ENCODE peak calls at places on chromosomes 3 and 15, in six cellular contexts. X is fibroblast of lung, N is MM.1S, I is HCT116, M is brain microvascular endothelial cell, U is cardiac muscle cell. S is an unnamed sample. For H3K27me3 and H3K36me3, the result is how much of the 10 kb centered on the place peaks cover.

GRCh38 chr3:172859035-172859434 is 108.5 kb downstream of the ECT2 start:
- DNase-seq in X (no peak), N (no peak), I (no peak), M (peak), U (no peak), S (no peak)

GRCh38 chr3:185677146-185677829 is 91.2 kb downstream of the SENP2 start:
- DNase-seq in X (peak), N (peak), I (peak), M (peak), U (peak), S (no peak)

GRCh38 chr15:82641129-82641798 is 5.9 kb downstream of the CPEB1 start:
- DNase-seq in X (no peak), N (no peak), I (no peak), M (no peak), U (no peak), S (no peak)

GRCh38 chr15:83475551-83475950 is 28.4 kb downstream of the SH3GL3 start:
- DNase-seq in X (peak), N (no peak), I (no peak), M (peak), U (peak), S (no peak)

GRCh38 chr3:62133015-62133414 is 240.3 kb downstream of the FEZF2 start:
- DNase-seq in X (no peak), N (no peak), I (no peak), M (no peak), U (no peak), S (no peak)

GRCh38 chr15:58292761-58293175 is 139.0 kb upstream of the LIPC start:
- DNase-seq in X (no peak), N (peak), I (no peak), M (peak), U (no peak), S (no peak)

GRCh38 chr15:59654043-59654442 is 3.3 kb downstream of the GTF2A2 start:
- DNase-seq in X (no peak), N (no peak), I (no peak), M (no peak), U (no peak), S (no peak)

GRCh38 chr15:58864602-58865419 is 68.7 kb downstream of the SLTM start:
- DNase-seq in X (peak), N (no peak), I (no peak), M (no peak), U (peak), S (no peak)

GRCh38 chr3:185549111-185549510 is 3.3 kb downstream of the LIPH start:
- DNase-seq in X (peak), N (no peak), I (peak), M (peak), U (no peak), S (peak)

GRCh38 chr15:69951511-69952209 is 146.1 kb downstream of the TLE3 start:
- DNase-seq in X (peak), N (no peak), I (no peak), M (no peak), U (no peak), S (peak)

GRCh38 chr3:103862415-103862814 is 1427.6 kb downstream of the ZPLD1 start:
- DNase-seq in X (no peak), N (no peak), I (no peak), M (no peak), U (no peak), S (no peak)

GRCh38 chr3:102179321-102180290 is 255.2 kb upstream of the ZPLD1 start:
- DNase-seq in X (peak), N (no peak), I (no peak), M (peak), U (no peak), S (no peak)
- H3K4me3 ChIP-seq in X (no peak), N (no peak), I (no peak), M (no peak), U (no peak), S (no peak)

DNA sequence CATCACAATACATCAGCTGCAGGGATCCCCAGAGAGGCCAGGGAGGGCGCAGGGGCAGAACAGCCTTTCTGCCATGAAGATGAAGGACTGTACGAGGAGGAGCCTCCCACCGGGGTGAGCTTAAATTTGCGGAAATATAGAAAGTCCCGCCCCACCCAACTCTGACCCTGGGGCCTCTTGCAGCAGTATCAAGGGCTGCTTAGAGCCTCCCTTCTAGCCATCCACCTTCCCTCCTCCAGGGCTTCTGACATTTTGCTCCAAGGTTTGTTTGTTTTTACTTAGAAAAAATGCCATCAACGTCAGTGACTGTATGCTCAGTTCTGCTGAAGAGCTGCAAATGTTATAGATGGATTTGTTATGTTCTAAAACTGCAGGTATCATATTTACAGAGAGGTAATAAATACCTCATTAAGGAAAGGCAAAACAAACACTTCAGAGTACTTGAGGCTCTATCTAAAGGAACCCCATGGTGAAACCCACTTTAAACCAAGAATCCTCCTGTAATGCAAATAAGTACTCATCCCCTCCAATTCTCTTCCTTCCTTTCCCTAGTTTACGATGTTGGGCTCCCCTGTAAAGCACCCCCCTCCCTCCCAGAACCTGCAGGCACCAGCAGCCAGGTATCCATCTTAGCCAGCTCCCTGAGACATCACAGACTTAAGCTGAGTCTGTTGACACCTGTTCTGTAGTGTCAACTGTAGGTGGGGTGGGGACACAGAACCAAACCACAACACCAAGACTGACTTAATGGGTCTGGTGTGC is 30.5 kb downstream of the RFTN1 start:
- DNase-seq in X (no peak), N (no peak), I (no peak), M (no peak), U (no peak), S (no peak)
- H3K27me3 ChIP-seq in X (under half), N (under half), I (under half), M (under half), U (under half), S (under half)

GRCh38 chr15:73268457-73268856 is 100.3 kb downstream of the HCN4 start:
- DNase-seq in X (no peak), N (no peak), I (no peak), M (no peak), U (no peak), S (no peak)

GRCh38 chr15:73270366-73271097 is 98.2 kb downstream of the HCN4 start:
- DNase-seq in X (no peak), N (no peak), I (no peak), M (no peak), U (no peak), S (no peak)

GRCh38 chr15:73265536-73266153 is 103.1 kb downstream of the HCN4 start:
- DNase-seq in X (peak), N (peak), I (peak), M (peak), U (peak), S (peak)

DNA sequence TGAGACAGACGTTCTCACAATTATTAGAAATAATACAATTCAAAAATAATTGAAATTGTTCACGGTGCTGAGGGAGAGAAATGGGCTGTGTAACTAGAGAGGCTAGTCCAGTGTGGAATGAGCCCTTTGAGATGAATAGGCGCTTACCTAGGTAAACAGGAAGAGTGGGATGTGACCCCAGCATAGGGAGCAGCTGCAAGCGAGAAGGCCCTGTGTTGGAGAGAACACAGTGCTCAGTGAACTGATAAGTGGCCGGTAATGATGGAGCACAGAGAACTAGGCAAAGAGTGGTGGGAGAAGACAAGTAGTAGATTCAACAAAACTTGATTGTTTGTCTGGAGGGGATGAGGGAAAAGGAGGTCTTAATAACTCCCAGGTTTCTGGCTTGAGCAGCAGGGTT is 103.9 kb downstream of the HCN4 start:
- DNase-seq in X (no peak), N (no peak), I (no peak), M (no peak), U (no peak), S (no peak)
- H3K36me3 ChIP-seq in X (under half), N (under half), I (under half), M (under half), U (under half), S (under half)

DNA sequence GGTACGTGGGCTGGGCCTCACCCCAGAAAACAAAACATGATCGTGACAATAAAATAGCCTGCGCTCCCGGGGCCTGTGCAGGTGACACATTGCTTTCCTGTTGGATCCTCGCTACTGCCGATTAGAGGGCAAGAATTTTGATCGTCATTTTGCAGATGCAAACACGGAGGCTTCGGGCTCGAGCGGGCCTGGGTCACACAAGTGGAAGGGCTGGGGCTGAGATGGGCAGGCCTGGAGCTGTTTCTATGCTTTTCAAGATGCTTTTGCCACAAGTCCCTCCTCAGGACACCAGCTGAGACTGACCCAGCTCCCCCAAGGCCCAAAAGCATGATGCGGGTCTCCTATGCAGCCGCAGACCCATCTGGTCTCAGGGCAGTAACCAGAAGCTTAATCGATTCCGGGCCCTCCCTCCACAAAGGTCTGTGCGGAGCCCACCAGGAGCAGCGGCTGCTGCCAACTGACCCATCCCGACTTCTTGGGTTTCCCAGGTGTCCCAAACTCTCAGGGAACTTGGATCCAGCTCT is 30.0 kb downstream of the RGMA start:
- DNase-seq in X (no peak), N (no peak), I (no peak), M (no peak), U (no peak), S (no peak)
- H3K4me3 ChIP-seq in X (no peak), N (no peak), I (no peak), M (no peak), U (no peak), S (no peak)

GRCh38 chr15:74134387-74135027 is 4.1 kb downstream of the ISLR2 start:
- DNase-seq in X (peak), N (no peak), I (no peak), M (no peak), U (peak), S (peak)

GRCh38 chr15:74131618-74132191 is 1.3 kb downstream of the ISLR2 start:
- DNase-seq in X (no peak), N (no peak), I (no peak), M (no peak), U (no peak), S (no peak)

GRCh38 chr15:74133703-74134386 is 3.5 kb downstream of the ISLR2 start:
- DNase-seq in X (no peak), N (no peak), I (no peak), M (no peak), U (peak), S (no peak)

GRCh38 chr15:74132681-74133070 is 2.3 kb downstream of the ISLR2 start:
- DNase-seq in X (peak), N (no peak), I (no peak), M (no peak), U (no peak), S (no peak)

DNA sequence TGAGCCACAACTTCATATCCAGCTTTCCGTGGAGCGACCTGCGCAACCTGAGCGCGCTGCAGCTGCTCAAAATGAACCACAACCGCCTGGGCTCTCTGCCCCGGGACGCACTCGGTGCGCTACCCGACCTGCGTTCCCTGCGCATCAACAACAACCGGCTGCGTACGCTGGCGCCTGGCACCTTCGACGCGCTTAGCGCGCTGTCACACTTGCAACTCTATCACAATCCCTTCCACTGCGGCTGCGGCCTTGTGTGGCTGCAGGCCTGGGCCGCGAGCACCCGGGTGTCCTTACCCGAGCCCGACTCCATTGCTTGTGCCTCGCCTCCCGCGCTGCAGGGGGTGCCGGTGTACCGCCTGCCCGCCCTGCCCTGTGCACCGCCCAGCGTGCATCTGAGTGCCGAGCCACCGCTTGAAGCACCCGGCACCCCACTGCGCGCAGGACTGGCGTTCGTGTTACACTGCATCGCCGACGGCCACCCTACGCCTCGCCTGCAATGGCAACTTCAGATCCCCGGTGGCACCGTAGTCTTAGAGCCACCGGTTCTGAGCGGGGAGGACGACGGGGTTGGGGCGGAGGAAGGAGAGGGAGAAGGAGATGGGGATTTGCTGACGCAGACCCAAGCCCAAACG is 2.8 kb downstream of the ISLR2 start:
- DNase-seq in X (no peak), N (no peak), I (no peak), M (no peak), U (peak), S (no peak)
- H3K27me3 ChIP-seq in X (half or more), N (half or more), I (under half), M (half or more), U (half or more), S (under half)

GRCh38 chr15:63575312-63575711 is 21.9 kb upstream of the FBXL22 start:
- DNase-seq in X (no peak), N (no peak), I (no peak), M (no peak), U (no peak), S (no peak)
- H3K36me3 ChIP-seq in X (under half), N (under half), I (under half), M (under half), U (under half), S (under half)

GRCh38 chr3:150220791-150221190 is 187.3 kb upstream of the TSC22D2 start:
- DNase-seq in X (no peak), N (no peak), I (no peak), M (no peak), U (no peak), S (no peak)
- H3K4me3 ChIP-seq in X (peak), N (no peak), I (peak), M (peak), U (peak), S (peak)

S was measured in MG63.